ENCODE peak calls at places on chromosomes 4 and X, in four cellular contexts. Q is IMR-90, X is glutamatergic neuron, A is WTC11. U is an unnamed sample.

GRCh38 chrX:32293962-32294708 is 917.2 kb downstream of the DMD start:
- DNase-seq in Q (no peak), X (no peak), A (no peak), U (no peak)

GRCh38 chr4:108783666-108784463 is 21.0 kb upstream of the ETNPPL start:
- DNase-seq in Q (no peak), X (no peak), A (no peak), U (peak)

GRCh38 chrX:118350715-118351114 is 4.8 kb downstream of the WDR44 start:
- DNase-seq in Q (no peak), X (no peak), A (no peak), U (no peak)

GRCh38 chr4:1790005-1790404 is 3.1 kb upstream of the FGFR3 start:
- DNase-seq in Q (no peak), X (no peak), A (no peak), U (no peak)

GRCh38 chrX:54397113-54397512 is 39.3 kb upstream of the WNK3 start:
- DNase-seq in Q (no peak), X (no peak), A (no peak), U (no peak)

GRCh38 chr4:45621926-45622325 is 501.9 kb downstream of the GABRG1 start:
- DNase-seq in Q (no peak), X (no peak), A (no peak), U (peak)

GRCh38 chrX:118325453-118325852 is 20.5 kb upstream of the WDR44 start:
- DNase-seq in Q (no peak), X (no peak), A (no peak), U (peak)

GRCh38 chr4:15434086-15434485 is 6.3 kb downstream of the C1QTNF7 start:
- DNase-seq in Q (no peak), X (no peak), A (no peak), U (no peak)

GRCh38 chr4:2712261-2712842 is 43.8 kb downstream of the TNIP2 start:
- DNase-seq in Q (no peak), X (peak), A (no peak), U (peak)

GRCh38 chr4:67593741-67594175 is 35.2 kb downstream of the STAP1 start:
- DNase-seq in Q (peak), X (no peak), A (no peak), U (no peak)

GRCh38 chrX:154529206-154529612 is 13.2 kb upstream of the FAM3A start:
- DNase-seq in Q (peak), X (no peak), A (no peak), U (peak)

GRCh38 chrX:3159995-3160715 is 118.9 kb downstream of the ARSF start:
- DNase-seq in Q (no peak), X (no peak), A (no peak), U (no peak)

GRCh38 chr4:157220026-157220881 is at the start of gene GRIA2:
- DNase-seq in Q (peak), X (peak), A (peak), U (peak)

GRCh38 chr4:158799013-158799770 is 30.4 kb downstream of the FNIP2 start:
- DNase-seq in Q (no peak), X (no peak), A (no peak), U (no peak)

GRCh38 chr4:148831945-148832344 is 389.7 kb upstream of the NR3C2 start:
- DNase-seq in Q (peak), X (no peak), A (no peak), U (peak)

GRCh38 chr4:48787031-48787430 is 7.0 kb upstream of the FRYL start:
- DNase-seq in Q (no peak), X (no peak), A (no peak), U (no peak)

GRCh38 chrX:136251042-136251991 is at the start of gene MAP7D3:
- DNase-seq in Q (peak), X (peak), A (peak), U (peak)

GRCh38 chr4:123359449-123360306 is 36.9 kb upstream of the SPRY1 start:
- DNase-seq in Q (no peak), X (no peak), A (no peak), U (no peak)

GRCh38 chr4:15002659-15003440 is 569 bp downstream of the CPEB2 start:
- DNase-seq in Q (peak), X (peak), A (peak), U (peak)

GRCh38 chrX:48533165-48533564 is 6.3 kb upstream of the TBC1D25 start:
- DNase-seq in Q (no peak), X (no peak), A (no peak), U (no peak)

GRCh38 chr4:2413821-2414610 is 4.4 kb downstream of the ZFYVE28 start:
- DNase-seq in Q (no peak), X (no peak), A (peak), U (peak)

GRCh38 chrX:129233791-129234190 is 289.5 kb downstream of the SMARCA1 start:
- DNase-seq in Q (no peak), X (no peak), A (no peak), U (no peak)

GRCh38 chr4:10783351-10783750 is 98.8 kb upstream of the CLNK start:
- DNase-seq in Q (peak), X (no peak), A (no peak), U (peak)

GRCh38 chr4:89324671-89325070 is 17.1 kb upstream of the GPRIN3 start:
- DNase-seq in Q (peak), X (no peak), A (no peak), U (peak)

GRCh38 chr4:124262211-124263179 is 450.0 kb downstream of the ANKRD50 start:
- DNase-seq in Q (peak), X (peak), A (peak), U (peak)

GRCh38 chr4:1057403-1057745 is 45.9 kb downstream of the FGFRL1 start:
- DNase-seq in Q (no peak), X (no peak), A (no peak), U (no peak)

GRCh38 chr4:84939111-84939510 is 27.4 kb downstream of the WDFY3 start:
- DNase-seq in Q (no peak), X (no peak), A (no peak), U (peak)

GRCh38 chr4:168605411-168605810 is 108.6 kb downstream of the PALLD start:
- DNase-seq in Q (peak), X (no peak), A (no peak), U (peak)

GRCh38 chrX:134999469-134999868 is 8.7 kb downstream of the SMIM10 start:
- DNase-seq in Q (peak), X (no peak), A (no peak), U (peak)

GRCh38 chrX:46573896-46574336 is 351 bp downstream of the CHST7 start:
- DNase-seq in Q (peak), X (peak), A (peak), U (peak)

GRCh38 chr4:1577818-1578217 is 106.3 kb downstream of the FAM53A start:
- DNase-seq in Q (no peak), X (peak), A (no peak), U (no peak)

GRCh38 chr4:112938461-112939058 is 110.9 kb upstream of the ANK2 start:
- DNase-seq in Q (peak), X (no peak), A (no peak), U (peak)

GRCh38 chr4:10873809-10874208 is 189.2 kb upstream of the CLNK start:
- DNase-seq in Q (no peak), X (no peak), A (no peak), U (no peak)

GRCh38 chrX:78593701-78594100 is 65.4 kb downstream of the RTL3 start:
- DNase-seq in Q (no peak), X (no peak), A (no peak), U (no peak)

GRCh38 chr4:189088783-189089182 is 851.9 kb upstream of the FRG1 start:
- DNase-seq in Q (peak), X (no peak), A (no peak), U (peak)

GRCh38 chrX:20056704-20057103 is 60.0 kb downstream of the MAP7D2 start:
- DNase-seq in Q (peak), X (no peak), A (no peak), U (peak)

GRCh38 chr4:1316537-1317168 is 27.0 kb downstream of the MAEA start:
- DNase-seq in Q (no peak), X (no peak), A (no peak), U (no peak)

GRCh38 chrX:3950373-3950772 is 236.9 kb upstream of the PRKX start:
- DNase-seq in Q (no peak), X (no peak), A (no peak), U (no peak)

GRCh38 chr4:24965627-24966026 is 52.8 kb upstream of the CCDC149 start:
- DNase-seq in Q (no peak), X (no peak), A (peak), U (no peak)

U was measured in ELR.